ENCODE peak calls at places on chromosome 11, in five cellular contexts. A is H1, L is K562, R is GM12878, H is HepG2. V is an unnamed sample.
A peak's percentile ranks its signal among the peaks of the same experiment; 100 is the strongest.

GRCh38 chr11:85844439-85845051 is 10.6 kb upstream of the CCDC83 start:
- DNase-seq in A (no peak), L (no peak), R (no peak), H (no peak), V (no peak)

GRCh38 chr11:73478737-73479347 is 102.6 kb downstream of the RELT start:
- DNase-seq in A (no peak), L (peak; percentile 31), R (no peak), H (peak; percentile 37), V (peak; percentile 45)

GRCh38 chr11:46050065-46050464 is 71.2 kb downstream of the PHF21A start:
- DNase-seq in A (no peak), L (no peak), R (no peak), H (peak; percentile 27), V (no peak)

GRCh38 chr11:31646206-31646605 is 136.6 kb downstream of the ELP4 start:
- DNase-seq in A (no peak), L (no peak), R (no peak), H (no peak), V (no peak)

GRCh38 chr11:43130616-43131015 is 181.2 kb upstream of the API5 start:
- DNase-seq in A (no peak), L (no peak), R (no peak), H (no peak), V (peak; percentile 34)

GRCh38 chr11:59534676-59535075 is 23.3 kb downstream of the OR4D9 start:
- DNase-seq in A (no peak), L (no peak), R (no peak), H (no peak), V (no peak)

GRCh38 chr11:106642331-106642730 is 375.9 kb downstream of the GUCY1A2 start:
- DNase-seq in A (no peak), L (no peak), R (no peak), H (no peak), V (no peak)

GRCh38 chr11:44351006-44351660 is 41.2 kb upstream of the ALX4 start:
- DNase-seq in A (no peak), L (no peak), R (peak; percentile 35), H (no peak), V (no peak)

GRCh38 chr11:130897262-130898182 is 18.8 kb downstream of the SNX19 start:
- DNase-seq in A (no peak), L (no peak), R (no peak), H (no peak), V (no peak)

GRCh38 chr11:60767388-60767811 is 10.7 kb downstream of the MS4A15 start:
- DNase-seq in A (peak; percentile 90), L (peak; percentile 66), R (no peak), H (no peak), V (peak; percentile 67)

GRCh38 chr11:102320166-102320565 is 2.9 kb downstream of the BIRC3 start:
- DNase-seq in A (no peak), L (no peak), R (no peak), H (no peak), V (no peak)

GRCh38 chr11:102319544-102319943 is 2.3 kb downstream of the BIRC3 start:
- DNase-seq in A (no peak), L (no peak), R (no peak), H (no peak), V (no peak)

GRCh38 chr11:102317099-102317767 is at the start of gene BIRC3:
- DNase-seq in A (peak; percentile 80), L (peak; percentile 78), R (peak; percentile 100), H (peak; percentile 78), V (peak; percentile 62)

GRCh38 chr11:102317768-102318103 is 452 bp downstream of the BIRC3 start:
- DNase-seq in A (no peak), L (no peak), R (no peak), H (no peak), V (no peak)

GRCh38 chr11:102318469-102318868 is 1.2 kb downstream of the BIRC3 start:
- DNase-seq in A (no peak), L (no peak), R (no peak), H (no peak), V (no peak)
- TF ChIP-seq SIN3A in A (no peak), L (no peak), R (no peak), H (no peak), V (no peak)

DNA sequence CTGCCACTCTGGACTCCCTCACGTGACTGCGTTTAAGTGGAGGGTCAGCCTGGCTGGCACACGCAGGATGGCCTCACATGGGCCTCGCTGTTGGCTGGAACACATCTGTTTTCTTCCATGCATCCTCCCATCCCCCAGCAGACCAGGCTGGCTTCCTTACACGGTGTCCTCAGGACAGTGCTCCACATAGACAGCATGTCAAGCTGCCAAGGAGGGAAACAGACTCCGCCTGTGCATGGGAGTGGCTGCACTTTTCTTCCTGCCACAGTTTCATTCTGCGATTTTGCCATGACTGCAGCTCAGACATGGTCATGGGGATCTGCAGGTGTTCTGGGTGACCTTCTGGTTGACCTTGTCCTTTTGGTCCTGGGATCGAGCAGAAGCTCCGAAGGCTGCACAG is 344.2 kb downstream of the SHANK2 start:
- DNase-seq in A (no peak), L (no peak), R (no peak), H (no peak), V (no peak)
- TF ChIP-seq CHD2 in A (no peak), L (no peak), R (no peak), H (no peak), V (no peak)

GRCh38 chr11:17745032-17745772 is 10.6 kb downstream of the KCNC1 start:
- DNase-seq in A (no peak), L (no peak), R (no peak), H (no peak), V (no peak)
- TF ChIP-seq SIN3A in A (no peak), L (no peak), R (no peak), H (no peak), V (no peak)

GRCh38 chr11:64489831-64490441 is 101.1 kb upstream of the SLC22A12 start:
- DNase-seq in A (peak; percentile 90), L (peak; percentile 77), R (no peak), H (peak; percentile 7), V (peak; percentile 84)
- TF ChIP-seq CHD2 in A (no peak), L (no peak), R (no peak), H (no peak), V (no peak)

DNA sequence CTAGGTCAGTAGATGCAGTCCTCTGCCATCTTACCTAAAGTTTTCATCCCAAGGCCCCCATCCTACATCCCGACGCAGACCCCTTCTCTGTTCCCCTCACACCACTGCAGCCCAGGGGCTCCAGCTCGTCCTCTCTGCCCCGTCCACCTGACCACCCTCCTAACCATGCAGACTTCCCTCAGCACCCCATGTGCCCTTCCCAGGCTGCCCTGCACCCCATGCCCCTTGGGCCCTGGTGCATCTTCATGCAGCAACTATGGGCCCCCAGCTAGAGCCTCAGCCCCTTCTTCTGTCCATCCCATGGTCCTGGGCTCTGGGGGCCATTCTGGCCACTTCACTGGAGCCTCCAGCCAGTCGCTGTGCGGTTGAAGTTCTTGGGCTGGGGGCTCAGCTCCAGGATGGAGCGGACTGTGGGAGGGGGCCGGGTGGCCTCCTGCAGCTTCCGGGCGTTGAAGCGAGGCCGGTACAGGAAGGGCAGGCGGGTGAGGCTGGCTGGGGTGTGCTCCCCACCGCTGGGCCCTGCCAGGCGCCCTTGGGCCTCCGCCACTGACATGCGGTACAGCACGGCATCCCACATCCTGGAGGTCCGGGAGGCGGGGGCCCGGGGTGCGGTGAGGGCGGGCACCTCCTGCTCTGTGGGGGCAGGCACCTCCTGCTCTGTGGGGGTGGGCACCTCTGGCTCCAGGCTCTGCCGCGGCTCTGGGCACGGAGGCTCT is 2.7 kb downstream of the PRR33 start:
- DNase-seq in A (no peak), L (no peak), R (no peak), H (no peak), V (peak; percentile 29)
- TF ChIP-seq SIN3A in A (no peak), L (no peak), R (no peak), H (no peak), V (no peak)

GRCh38 chr11:74669311-74670160 is 61.7 kb downstream of the CHRDL2 start:
- DNase-seq in A (peak; percentile 37), L (no peak), R (no peak), H (no peak), V (no peak)

GRCh38 chr11:74672332-74672955 is 58.8 kb downstream of the CHRDL2 start:
- DNase-seq in A (no peak), L (no peak), R (no peak), H (no peak), V (no peak)

GRCh38 chr11:74670171-74670570 is 61.1 kb downstream of the CHRDL2 start:
- DNase-seq in A (peak; percentile 35), L (no peak), R (no peak), H (no peak), V (no peak)

GRCh38 chr11:74672956-74673895 is 58.0 kb downstream of the CHRDL2 start:
- DNase-seq in A (peak; percentile 40), L (peak; percentile 65), R (no peak), H (no peak), V (peak; percentile 77)

GRCh38 chr11:74671520-74672196 is 59.6 kb downstream of the CHRDL2 start:
- DNase-seq in A (peak; percentile 35), L (no peak), R (no peak), H (no peak), V (no peak)
- TF ChIP-seq CHD2 in A (no peak), L (no peak), R (no peak), H (no peak), V (no peak)

DNA sequence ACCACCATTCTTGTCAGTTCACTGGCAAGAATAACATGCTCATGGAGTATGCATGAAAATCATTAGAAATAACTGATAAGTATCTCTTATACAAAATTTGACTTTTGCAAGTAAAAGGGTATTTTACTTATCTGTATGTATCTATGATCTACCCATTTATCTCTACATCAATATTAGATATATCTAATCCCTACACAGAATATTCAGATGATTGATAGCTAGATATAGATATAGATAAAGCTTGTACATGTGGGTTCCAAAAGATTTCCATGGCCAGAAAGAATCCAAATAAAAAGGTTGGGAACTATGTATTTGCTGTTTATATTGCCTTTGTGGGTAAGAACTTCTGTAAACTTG is 185.5 kb downstream of the MAML2 start:
- DNase-seq in A (no peak), L (no peak), R (no peak), H (no peak), V (no peak)
- TF ChIP-seq SIN3A in A (no peak), L (no peak), R (no peak), H (no peak), V (no peak)

GRCh38 chr11:77278595-77279506 is 22.6 kb downstream of the GDPD4 start:
- DNase-seq in A (no peak), L (no peak), R (no peak), H (no peak), V (no peak)
- TF ChIP-seq CHD2 in A (no peak), L (no peak), R (no peak), H (no peak), V (no peak)

GRCh38 chr11:128884703-128885338 is 6.3 kb upstream of the KCNJ5 start:
- DNase-seq in A (peak; percentile 78), L (peak; percentile 70), R (no peak), H (peak; percentile 54), V (peak; percentile 77)
- TF ChIP-seq SIN3A in A (no peak), L (no peak), R (no peak), H (no peak), V (no peak)

V was measured in SK-N-SH.